ENCODE peak calls at places on chromosomes 7 and 10, in nine cellular contexts. T is mammary epithelial cell; Y is CD8-positive, alpha-beta T cell; V is AG10803; R is esophagus squamous epithelium; A is thoracic aorta; U is lung; W is kidney epithelial cell; F is mucosa of descending colon. M is an unnamed sample.

GRCh38 chr10:119521443-119522204 is 20.9 kb downstream of the RGS10 start:
- DNase-seq in F (no peak), Y (no peak), V (peak), R (no peak), T (peak), A (no peak), W (peak), U (no peak), M (no peak)

GRCh38 chr10:98414932-98415709 is at the start of gene PYROXD2:
- DNase-seq in U (peak), A (peak), Y (peak), T (peak), F (peak), R (no peak), V (peak), W (peak), M (peak)

GRCh38 chr7:92808006-92808405 is 28.4 kb downstream of the CDK6 start:
- DNase-seq in R (no peak), Y (no peak), U (no peak), F (no peak), V (peak), A (no peak), W (no peak), T (peak), M (no peak)

GRCh38 chr10:119811122-119811521 is 61.5 kb downstream of the MCMBP start:
- DNase-seq in R (no peak), Y (no peak), V (no peak), U (no peak), F (no peak), W (no peak), T (no peak), A (no peak), M (no peak)

GRCh38 chr7:45971171-45971570 is 50.1 kb upstream of the IGFBP3 start:
- DNase-seq in R (no peak), T (no peak), Y (no peak), F (no peak), V (no peak), A (no peak), U (no peak), W (no peak), M (no peak)

GRCh38 chr10:3265081-3265480 is 92.5 kb upstream of the PITRM1 start:
- DNase-seq in V (peak), Y (no peak), T (no peak), R (no peak), F (no peak), W (peak), A (no peak), U (no peak), M (no peak)

GRCh38 chr7:79403451-79403850 is 50.0 kb downstream of the MAGI2 start:
- DNase-seq in A (no peak), F (no peak), Y (no peak), U (no peak), R (no peak), W (no peak), V (peak), T (no peak), M (no peak)

GRCh38 chr7:85705076-85705475 is 518.2 kb upstream of the SEMA3D start:
- DNase-seq in W (no peak), U (no peak), R (no peak), T (no peak), A (no peak), Y (no peak), F (no peak), V (no peak), M (no peak)

GRCh38 chr7:44637788-44638594 is 31.6 kb downstream of the OGDH start:
- DNase-seq in A (no peak), V (peak), U (no peak), R (no peak), T (peak), Y (peak), F (peak), W (no peak), M (peak)

GRCh38 chr10:124675824-124676223 is 68.4 kb downstream of the FAM53B start:
- DNase-seq in F (no peak), Y (no peak), R (no peak), V (no peak), U (no peak), A (no peak), W (no peak), T (no peak), M (no peak)

GRCh38 chr10:72639441-72639873 is 13.6 kb upstream of the MICU1 start:
- DNase-seq in A (no peak), U (no peak), W (no peak), T (no peak), R (no peak), Y (no peak), F (no peak), V (no peak), M (no peak)

GRCh38 chr7:67738958-67739357 is 742.3 kb downstream of the TYW1 start:
- DNase-seq in A (no peak), T (no peak), U (peak), F (no peak), R (no peak), Y (no peak), V (peak), W (no peak), M (peak)

GRCh38 chr7:86913709-86914108 is 145.7 kb downstream of the ELAPOR2 start:
- DNase-seq in W (no peak), R (no peak), A (no peak), V (peak), Y (no peak), U (no peak), T (no peak), F (no peak), M (no peak)

GRCh38 chr10:132311338-132311939 is 3.7 kb upstream of the STK32C start:
- DNase-seq in V (no peak), Y (no peak), A (no peak), T (no peak), R (no peak), W (no peak), U (no peak), F (no peak), M (no peak)

GRCh38 chr7:83486957-83487356 is 162.0 kb downstream of the SEMA3E start:
- DNase-seq in U (no peak), Y (no peak), F (no peak), T (peak), A (no peak), V (no peak), R (no peak), W (no peak), M (no peak)

GRCh38 chr7:19754521-19755116 is 18.8 kb downstream of the TMEM196 start:
- DNase-seq in Y (no peak), F (no peak), W (no peak), T (peak), A (no peak), V (peak), U (no peak), R (no peak), M (no peak)

GRCh38 chr10:130807721-130808120 is 503.8 kb downstream of the TCERG1L start:
- DNase-seq in U (no peak), V (no peak), A (no peak), Y (no peak), W (no peak), R (no peak), F (no peak), T (no peak), M (no peak)

GRCh38 chr10:117670116-117670515 is 127.6 kb downstream of the EMX2 start:
- DNase-seq in R (no peak), F (no peak), V (no peak), W (no peak), U (no peak), A (no peak), T (no peak), Y (no peak), M (no peak)

GRCh38 chr10:23412223-23412622 is 26.7 kb upstream of the OTUD1 start:
- DNase-seq in R (no peak), W (peak), F (no peak), V (peak), U (no peak), Y (no peak), A (no peak), T (peak), M (no peak)

GRCh38 chr7:142438235-142438922 is 180.5 kb upstream of the PRSS58 start:
- DNase-seq in R (no peak), A (no peak), T (peak), V (peak), F (no peak), Y (no peak), W (no peak), U (no peak), M (no peak)

GRCh38 chr7:16719699-16720098 is 33.9 kb upstream of the TSPAN13 start:
- DNase-seq in W (no peak), V (no peak), R (no peak), F (no peak), Y (no peak), A (no peak), U (no peak), T (no peak), M (no peak)

GRCh38 chr10:107665459-107665858 is 501.0 kb upstream of the SORCS1 start:
- DNase-seq in F (no peak), U (no peak), T (no peak), Y (no peak), V (no peak), W (no peak), R (no peak), A (no peak), M (no peak)

GRCh38 chr10:122271076-122271475 is at the start of gene BTBD16:
- DNase-seq in F (no peak), R (no peak), U (no peak), Y (no peak), T (no peak), A (no peak), W (no peak), V (no peak), M (no peak)

GRCh38 chr7:151432658-151433521 is 7.1 kb downstream of the CRYGN start:
- DNase-seq in U (no peak), R (no peak), V (no peak), T (peak), A (no peak), W (no peak), F (no peak), Y (peak), M (no peak)

GRCh38 chr10:58998924-58999713 is 177.3 kb upstream of the PHYHIPL start:
- DNase-seq in T (no peak), R (no peak), U (no peak), F (no peak), W (no peak), Y (no peak), V (peak), A (peak), M (peak)

GRCh38 chr10:59003203-59003602 is 173.2 kb upstream of the PHYHIPL start:
- DNase-seq in T (no peak), A (no peak), U (no peak), R (no peak), W (no peak), F (no peak), V (no peak), Y (no peak), M (no peak)

GRCh38 chr10:59002011-59002410 is 174.4 kb upstream of the PHYHIPL start:
- DNase-seq in F (no peak), Y (no peak), U (no peak), A (no peak), T (no peak), W (no peak), R (no peak), V (no peak), M (no peak)

GRCh38 chr10:58996866-58997265 is 179.6 kb upstream of the PHYHIPL start:
- DNase-seq in A (no peak), R (no peak), V (no peak), Y (no peak), U (no peak), T (no peak), F (no peak), W (no peak), M (no peak)

GRCh38 chr10:59000162-59000825 is 176.1 kb upstream of the PHYHIPL start:
- DNase-seq in R (no peak), Y (no peak), U (no peak), T (no peak), V (no peak), W (no peak), A (no peak), F (no peak), M (no peak)
- H3K4me3 ChIP-seq in R (no peak), Y (no peak), U (no peak), T (no peak), V (no peak), W (no peak), A (peak), F (no peak), M (no peak)

DNA sequence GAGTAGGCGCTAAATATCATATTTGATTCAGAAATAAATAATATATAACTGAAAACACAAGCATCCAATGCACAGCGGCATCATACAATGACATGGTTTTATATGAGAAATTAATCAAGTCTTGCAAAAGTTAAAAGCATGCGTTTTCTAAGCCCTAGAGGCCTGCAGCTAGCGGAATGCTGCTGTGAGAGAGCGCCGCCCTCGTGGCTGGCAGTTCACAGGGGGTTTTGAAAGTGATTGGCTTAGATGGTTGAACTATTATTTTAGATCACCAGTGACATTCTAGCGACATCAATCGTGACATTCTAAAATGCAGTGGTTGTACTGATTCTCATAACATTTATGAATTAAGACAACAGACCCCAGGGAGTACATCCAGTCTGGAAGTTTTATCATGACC is 235.2 kb upstream of the MGMT start:
- DNase-seq in Y (no peak), U (no peak), W (no peak), T (no peak), A (no peak), R (no peak), V (no peak), F (no peak), M (no peak)
- TF ChIP-seq CTCF in Y (no peak), U (no peak), W (no peak), T (no peak), A (no peak), R (no peak), V (no peak), F (no peak), M (no peak)

DNA sequence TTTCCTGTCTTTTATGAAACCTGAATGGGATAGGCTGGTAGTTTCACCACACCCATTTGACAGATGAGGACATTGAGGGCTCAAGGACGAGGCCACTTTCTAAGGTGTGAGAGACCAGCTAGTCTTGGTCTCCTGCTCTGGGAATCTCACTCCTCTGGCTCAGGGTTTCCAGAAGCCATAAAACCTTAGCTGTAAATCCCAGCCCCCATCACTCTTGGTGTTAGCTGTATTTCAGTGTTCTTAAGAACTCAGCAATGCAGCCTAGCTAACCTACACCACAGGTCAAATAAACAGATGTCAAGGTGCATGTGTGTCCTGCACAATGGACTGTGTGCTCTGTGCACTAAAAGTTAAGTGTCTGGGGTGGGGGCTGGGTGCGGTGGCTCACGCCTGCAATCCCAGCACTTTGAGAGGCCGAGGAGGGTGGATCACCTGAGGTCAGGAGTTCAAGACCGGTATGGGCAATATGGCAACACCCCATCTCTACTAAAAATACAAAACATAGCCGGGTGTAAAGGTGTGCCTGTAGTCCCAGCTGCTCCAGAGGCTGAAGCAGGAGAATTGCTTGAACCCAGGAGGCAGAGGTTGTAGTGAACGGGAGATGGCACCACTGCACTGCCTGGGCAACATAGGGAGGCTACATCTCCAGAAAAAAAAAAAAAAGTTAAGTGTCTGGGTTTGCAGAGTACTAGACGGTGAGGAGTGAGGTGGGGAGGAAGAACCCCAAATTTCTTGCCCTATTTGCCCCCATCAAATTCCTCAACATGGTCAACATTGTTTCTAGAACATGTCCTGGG is 547 bp upstream of the EPO start:
- DNase-seq in R (no peak), V (peak), U (no peak), W (no peak), F (no peak), A (no peak), T (peak), Y (no peak), M (no peak)
- H3K4me3 ChIP-seq in R (no peak), V (peak), U (no peak), W (no peak), F (no peak), A (no peak), T (peak), Y (no peak), M (no peak)

DNA sequence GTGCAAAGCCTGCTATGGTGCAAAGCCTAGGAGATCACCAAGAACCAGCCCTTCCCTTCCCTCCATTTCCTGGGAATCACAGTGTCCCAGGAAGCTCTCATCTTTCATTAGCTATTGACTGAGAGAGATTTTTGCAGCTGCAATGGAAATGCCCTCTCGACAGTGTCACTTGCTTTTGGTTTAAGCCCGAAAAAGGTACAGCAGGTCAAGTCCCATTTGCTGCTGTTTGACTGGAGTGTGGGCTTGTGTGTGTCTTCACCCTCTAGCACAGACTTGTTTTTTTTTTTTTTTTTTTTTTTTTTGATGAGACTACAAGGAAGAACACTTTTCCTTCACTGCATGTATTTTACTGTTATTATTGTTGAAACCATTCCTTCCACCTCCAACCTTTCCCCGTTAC is 36.3 kb downstream of the NRG3 start:
- DNase-seq in F (no peak), W (no peak), T (no peak), R (no peak), U (no peak), Y (no peak), V (no peak), A (no peak), M (no peak)
- TF ChIP-seq CTCF in F (no peak), W (no peak), T (no peak), R (no peak), U (no peak), Y (no peak), V (no peak), A (no peak), M (no peak)

GRCh38 chr7:27097686-27098492 is 2.1 kb upstream of the HOXA1 start:
- DNase-seq in F (peak), U (no peak), W (no peak), A (no peak), Y (no peak), R (no peak), V (no peak), T (peak), M (no peak)
- H3K4me3 ChIP-seq in F (no peak), U (peak), W (peak), A (peak), Y (no peak), R (peak), V (peak), T (peak), M (peak)